ENCODE peak calls at places on chromosomes 7 and 10, in ten cellular contexts. One of them, this sample, is unnamed.

GRCh38 chr10:26952094-26952493 is 91.3 kb upstream of the ABI1 start:
- DNase-seq in cardiac muscle cell: no peak
- DNase-seq in mammary epithelial cell: no peak
- DNase-seq in right lobe of liver: no peak
- DNase-seq in stomach: no peak
- DNase-seq in heart right ventricle: no peak
- DNase-seq in breast epithelium: no peak
- DNase-seq in astrocyte: no peak
- DNase-seq in PC-9: no peak
- DNase-seq in heart left ventricle: no peak
- DNase-seq in this sample: no peak

GRCh38 chr10:71367279-71367678 is 29.4 kb upstream of the CDH23 start:
- DNase-seq in cardiac muscle cell: no peak
- DNase-seq in mammary epithelial cell: peak; percentile 21
- DNase-seq in right lobe of liver: no peak
- DNase-seq in stomach: no peak
- DNase-seq in heart right ventricle: no peak
- DNase-seq in breast epithelium: no peak
- DNase-seq in astrocyte: no peak
- DNase-seq in PC-9: no peak
- DNase-seq in heart left ventricle: no peak
- DNase-seq in this sample: no peak

GRCh38 chr7:139714163-139714901 is 63.5 kb downstream of the HIPK2 start:
- DNase-seq in cardiac muscle cell: no peak
- DNase-seq in mammary epithelial cell: no peak
- DNase-seq in right lobe of liver: peak; percentile 79
- DNase-seq in stomach: peak; percentile 26
- DNase-seq in heart right ventricle: peak; percentile 53
- DNase-seq in breast epithelium: no peak
- DNase-seq in astrocyte: no peak
- DNase-seq in PC-9: no peak
- DNase-seq in heart left ventricle: peak; percentile 69
- DNase-seq in this sample: no peak

GRCh38 chr10:22321831-22322662 is 1.1 kb downstream of the BMI1 start:
- DNase-seq in cardiac muscle cell: peak; percentile 50
- DNase-seq in mammary epithelial cell: peak; percentile 23
- DNase-seq in right lobe of liver: no peak
- DNase-seq in stomach: no peak
- DNase-seq in heart right ventricle: no peak
- DNase-seq in breast epithelium: no peak
- DNase-seq in astrocyte: peak; percentile 12
- DNase-seq in PC-9: peak; percentile 12
- DNase-seq in heart left ventricle: no peak
- DNase-seq in this sample: no peak

GRCh38 chr7:26006421-26006820 is 145.6 kb upstream of the NFE2L3 start:
- DNase-seq in cardiac muscle cell: no peak
- DNase-seq in mammary epithelial cell: no peak
- DNase-seq in right lobe of liver: no peak
- DNase-seq in stomach: no peak
- DNase-seq in heart right ventricle: no peak
- DNase-seq in breast epithelium: no peak
- DNase-seq in astrocyte: no peak
- DNase-seq in PC-9: no peak
- DNase-seq in heart left ventricle: no peak
- DNase-seq in this sample: no peak

GRCh38 chr10:126349676-126350075 is 38.6 kb downstream of the ADAM12 start:
- DNase-seq in cardiac muscle cell: no peak
- DNase-seq in mammary epithelial cell: no peak
- DNase-seq in right lobe of liver: no peak
- DNase-seq in stomach: no peak
- DNase-seq in heart right ventricle: no peak
- DNase-seq in breast epithelium: no peak
- DNase-seq in astrocyte: no peak
- DNase-seq in PC-9: no peak
- DNase-seq in heart left ventricle: no peak
- DNase-seq in this sample: no peak

GRCh38 chr7:105130048-105130447 is 116.0 kb downstream of the KMT2E start:
- DNase-seq in cardiac muscle cell: no peak
- DNase-seq in mammary epithelial cell: no peak
- DNase-seq in right lobe of liver: no peak
- DNase-seq in stomach: no peak
- DNase-seq in heart right ventricle: peak; percentile 27
- DNase-seq in breast epithelium: no peak
- DNase-seq in astrocyte: no peak
- DNase-seq in PC-9: no peak
- DNase-seq in heart left ventricle: no peak
- DNase-seq in this sample: no peak

GRCh38 chr10:129952771-129953489 is 11.1 kb downstream of the EBF3 start:
- DNase-seq in cardiac muscle cell: no peak
- DNase-seq in mammary epithelial cell: no peak
- DNase-seq in right lobe of liver: no peak
- DNase-seq in stomach: no peak
- DNase-seq in heart right ventricle: no peak
- DNase-seq in breast epithelium: no peak
- DNase-seq in astrocyte: no peak
- DNase-seq in PC-9: no peak
- DNase-seq in heart left ventricle: no peak
- DNase-seq in this sample: no peak

GRCh38 chr7:130269318-130269694 is 2.6 kb downstream of the CPA2 start:
- DNase-seq in cardiac muscle cell: no peak
- DNase-seq in mammary epithelial cell: no peak
- DNase-seq in right lobe of liver: no peak
- DNase-seq in stomach: no peak
- DNase-seq in heart right ventricle: no peak
- DNase-seq in breast epithelium: no peak
- DNase-seq in astrocyte: no peak
- DNase-seq in PC-9: no peak
- DNase-seq in heart left ventricle: no peak
- DNase-seq in this sample: no peak

GRCh38 chr7:84247591-84247990 is 53.0 kb upstream of the SEMA3A start:
- DNase-seq in cardiac muscle cell: no peak
- DNase-seq in mammary epithelial cell: peak; percentile 81
- DNase-seq in right lobe of liver: no peak
- DNase-seq in stomach: no peak
- DNase-seq in heart right ventricle: no peak
- DNase-seq in breast epithelium: no peak
- DNase-seq in astrocyte: peak; percentile 89
- DNase-seq in PC-9: no peak
- DNase-seq in heart left ventricle: no peak
- DNase-seq in this sample: no peak

GRCh38 chr10:13346280-13346819 is 1.7 kb downstream of the SEPHS1 start:
- DNase-seq in cardiac muscle cell: no peak
- DNase-seq in mammary epithelial cell: peak; percentile 49
- DNase-seq in right lobe of liver: no peak
- DNase-seq in stomach: no peak
- DNase-seq in heart right ventricle: peak; percentile 16
- DNase-seq in breast epithelium: peak; percentile 33
- DNase-seq in astrocyte: peak; percentile 47
- DNase-seq in PC-9: no peak
- DNase-seq in heart left ventricle: no peak
- DNase-seq in this sample: no peak

GRCh38 chr7:55539380-55539779 is 32.9 kb downstream of the VOPP1 start:
- DNase-seq in cardiac muscle cell: no peak
- DNase-seq in mammary epithelial cell: no peak
- DNase-seq in right lobe of liver: no peak
- DNase-seq in stomach: no peak
- DNase-seq in heart right ventricle: no peak
- DNase-seq in breast epithelium: no peak
- DNase-seq in astrocyte: peak; percentile 27
- DNase-seq in PC-9: no peak
- DNase-seq in heart left ventricle: no peak
- DNase-seq in this sample: no peak

GRCh38 chr7:47401571-47402570 is 180.0 kb downstream of the TNS3 start:
- DNase-seq in cardiac muscle cell: no peak
- DNase-seq in mammary epithelial cell: no peak
- DNase-seq in right lobe of liver: no peak
- DNase-seq in stomach: peak; percentile 24
- DNase-seq in heart right ventricle: no peak
- DNase-seq in breast epithelium: no peak
- DNase-seq in astrocyte: no peak
- DNase-seq in PC-9: no peak
- DNase-seq in heart left ventricle: no peak
- DNase-seq in this sample: no peak

DNA sequence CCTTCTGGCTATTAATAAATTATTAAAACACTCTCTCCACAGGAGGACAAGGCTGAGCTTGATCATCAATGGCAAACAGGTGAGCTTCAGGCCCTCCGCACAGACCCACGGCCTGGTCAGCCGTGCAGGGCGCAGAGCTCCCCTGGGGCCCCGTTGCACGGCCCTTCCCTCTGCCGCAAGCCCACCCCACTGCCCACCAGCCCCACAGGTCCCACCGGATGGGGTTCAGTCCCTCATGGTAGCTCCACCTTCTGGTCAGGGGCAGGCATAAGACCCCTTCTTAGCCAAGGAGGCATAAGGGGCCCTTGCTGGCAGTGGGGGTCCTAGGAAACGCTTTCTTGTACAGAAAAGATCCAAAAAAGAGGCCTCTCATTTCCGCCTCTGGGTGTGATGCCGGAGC is 84.6 kb downstream of the MAD1L1 start:
- DNase-seq in cardiac muscle cell: no peak
- DNase-seq in mammary epithelial cell: no peak
- DNase-seq in right lobe of liver: no peak
- DNase-seq in stomach: no peak
- DNase-seq in heart right ventricle: no peak
- DNase-seq in breast epithelium: no peak
- DNase-seq in astrocyte: no peak
- DNase-seq in PC-9: no peak
- DNase-seq in heart left ventricle: no peak
- DNase-seq in this sample: no peak
- TF ChIP-seq CTCF in cardiac muscle cell: peak; percentile 12
- TF ChIP-seq CTCF in mammary epithelial cell: no peak
- TF ChIP-seq CTCF in right lobe of liver: no peak
- TF ChIP-seq CTCF in stomach: no peak
- TF ChIP-seq CTCF in heart right ventricle: no peak
- TF ChIP-seq CTCF in breast epithelium: no peak
- TF ChIP-seq CTCF in astrocyte: no peak
- TF ChIP-seq CTCF in PC-9: no peak
- TF ChIP-seq CTCF in heart left ventricle: no peak
- TF ChIP-seq CTCF in this sample: no peak

GRCh38 chr10:85642421-85643170 is 724.0 kb downstream of the GRID1 start:
- DNase-seq in cardiac muscle cell: no peak
- DNase-seq in mammary epithelial cell: peak; percentile 80
- DNase-seq in right lobe of liver: no peak
- DNase-seq in stomach: no peak
- DNase-seq in heart right ventricle: no peak
- DNase-seq in breast epithelium: no peak
- DNase-seq in astrocyte: peak; percentile 69
- DNase-seq in PC-9: peak; percentile 33
- DNase-seq in heart left ventricle: no peak
- DNase-seq in this sample: no peak

GRCh38 chr10:85643839-85644525 is 722.6 kb downstream of the GRID1 start:
- DNase-seq in cardiac muscle cell: no peak
- DNase-seq in mammary epithelial cell: peak; percentile 87
- DNase-seq in right lobe of liver: no peak
- DNase-seq in stomach: no peak
- DNase-seq in heart right ventricle: no peak
- DNase-seq in breast epithelium: no peak
- DNase-seq in astrocyte: peak; percentile 38
- DNase-seq in PC-9: peak; percentile 39
- DNase-seq in heart left ventricle: no peak
- DNase-seq in this sample: no peak

GRCh38 chr10:85643171-85643838 is 723.3 kb downstream of the GRID1 start:
- DNase-seq in cardiac muscle cell: no peak
- DNase-seq in mammary epithelial cell: no peak
- DNase-seq in right lobe of liver: no peak
- DNase-seq in stomach: no peak
- DNase-seq in heart right ventricle: no peak
- DNase-seq in breast epithelium: no peak
- DNase-seq in astrocyte: no peak
- DNase-seq in PC-9: no peak
- DNase-seq in heart left ventricle: no peak
- DNase-seq in this sample: no peak

GRCh38 chr10:85642082-85642420 is 724.5 kb downstream of the GRID1 start:
- DNase-seq in cardiac muscle cell: no peak
- DNase-seq in mammary epithelial cell: no peak
- DNase-seq in right lobe of liver: no peak
- DNase-seq in stomach: no peak
- DNase-seq in heart right ventricle: no peak
- DNase-seq in breast epithelium: no peak
- DNase-seq in astrocyte: peak; percentile 32
- DNase-seq in PC-9: peak; percentile 31
- DNase-seq in heart left ventricle: no peak
- DNase-seq in this sample: no peak

GRCh38 chr10:85641479-85641967 is 725.1 kb downstream of the GRID1 start:
- DNase-seq in cardiac muscle cell: no peak
- DNase-seq in mammary epithelial cell: peak; percentile 65
- DNase-seq in right lobe of liver: no peak
- DNase-seq in stomach: no peak
- DNase-seq in heart right ventricle: no peak
- DNase-seq in breast epithelium: no peak
- DNase-seq in astrocyte: peak; percentile 53
- DNase-seq in PC-9: peak; percentile 54
- DNase-seq in heart left ventricle: no peak
- DNase-seq in this sample: no peak
- H3K27ac ChIP-seq in cardiac muscle cell: no peak overlapping the region
- H3K27ac ChIP-seq in mammary epithelial cell: no peak overlapping the region
- H3K27ac ChIP-seq in right lobe of liver: no peak overlapping the region
- H3K27ac ChIP-seq in stomach: no peak overlapping the region
- H3K27ac ChIP-seq in heart right ventricle: no peak overlapping the region
- H3K27ac ChIP-seq in breast epithelium: peak overlapping the region; percentile 70
- H3K27ac ChIP-seq in astrocyte: no peak overlapping the region
- H3K27ac ChIP-seq in PC-9: peak overlapping the region; percentile 99
- H3K27ac ChIP-seq in heart left ventricle: no peak overlapping the region
- H3K27ac ChIP-seq in this sample: no peak overlapping the region

DNA sequence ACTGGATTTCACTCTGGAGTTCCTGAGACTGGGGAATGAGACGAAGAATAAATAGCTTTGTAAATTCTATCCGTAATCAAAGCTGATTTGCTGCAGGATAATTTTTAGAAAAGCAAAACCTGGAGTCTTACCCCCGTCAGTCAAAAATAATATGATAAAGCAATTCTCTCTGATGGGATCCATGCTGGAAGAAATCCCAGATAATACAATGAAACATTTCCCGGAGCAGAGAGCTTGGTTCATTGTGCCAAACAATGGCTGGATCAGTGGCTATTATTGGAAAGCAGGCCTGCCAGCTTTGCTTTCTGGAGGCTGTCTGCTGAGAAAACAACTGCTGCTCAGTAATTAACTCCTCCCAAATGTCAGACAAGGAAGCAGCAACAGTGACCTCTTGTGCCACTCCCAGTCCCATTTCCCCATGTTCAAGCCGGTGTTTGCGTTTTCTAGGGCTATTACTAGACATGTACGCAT is 609.4 kb upstream of the PCDH15 start:
- DNase-seq in cardiac muscle cell: peak; percentile 76
- DNase-seq in mammary epithelial cell: no peak
- DNase-seq in right lobe of liver: no peak
- DNase-seq in stomach: no peak
- DNase-seq in heart right ventricle: peak; percentile 80
- DNase-seq in breast epithelium: peak; percentile 34
- DNase-seq in astrocyte: no peak
- DNase-seq in PC-9: no peak
- DNase-seq in heart left ventricle: peak; percentile 65
- DNase-seq in this sample: no peak
- TF ChIP-seq CTCF in cardiac muscle cell: no peak
- TF ChIP-seq CTCF in mammary epithelial cell: no peak
- TF ChIP-seq CTCF in right lobe of liver: no peak
- TF ChIP-seq CTCF in stomach: no peak
- TF ChIP-seq CTCF in heart right ventricle: peak; percentile 47
- TF ChIP-seq CTCF in breast epithelium: no peak
- TF ChIP-seq CTCF in astrocyte: no peak
- TF ChIP-seq CTCF in PC-9: no peak
- TF ChIP-seq CTCF in heart left ventricle: peak; percentile 20
- TF ChIP-seq CTCF in this sample: no peak

GRCh38 chr7:74457007-74457406 is 3.3 kb downstream of the GTF2IRD1 start:
- DNase-seq in cardiac muscle cell: no peak
- DNase-seq in mammary epithelial cell: no peak
- DNase-seq in right lobe of liver: no peak
- DNase-seq in stomach: no peak
- DNase-seq in heart right ventricle: no peak
- DNase-seq in breast epithelium: no peak
- DNase-seq in astrocyte: no peak
- DNase-seq in PC-9: no peak
- DNase-seq in heart left ventricle: no peak
- DNase-seq in this sample: no peak
- H3K27ac ChIP-seq in cardiac muscle cell: no peak overlapping the region
- H3K27ac ChIP-seq in mammary epithelial cell: no peak overlapping the region
- H3K27ac ChIP-seq in right lobe of liver: no peak overlapping the region
- H3K27ac ChIP-seq in stomach: no peak overlapping the region
- H3K27ac ChIP-seq in heart right ventricle: peak overlapping the region; percentile 93
- H3K27ac ChIP-seq in breast epithelium: no peak overlapping the region
- H3K27ac ChIP-seq in astrocyte: no peak overlapping the region
- H3K27ac ChIP-seq in PC-9: no peak overlapping the region
- H3K27ac ChIP-seq in heart left ventricle: no peak overlapping the region
- H3K27ac ChIP-seq in this sample: no peak overlapping the region